ENCODE peak calls at places on chromosomes 2 and 18, in five cellular contexts. D is choroid plexus epithelial cell, L is A549, S is colonic mucosa, R is AG04450. W is an unnamed sample.
A peak's percentile ranks its signal among the peaks of the same experiment; 100 is the strongest.

GRCh38 chr2:240820014-240820606 is at the start of gene KIF1A:
- DNase-seq in D (no peak), L (no peak), S (no peak), R (no peak), W (no peak)

GRCh38 chr2:50196775-50197482 is 835.0 kb downstream of the NRXN1 start:
- DNase-seq in D (no peak), L (no peak), S (no peak), R (no peak), W (no peak)

GRCh38 chr2:216713691-216714411 is 18.5 kb upstream of the IGFBP5 start:
- DNase-seq in D (peak; percentile 90), L (peak; percentile 15), S (no peak), R (peak; percentile 79), W (peak; percentile 88)

GRCh38 chr2:238872026-238872425 is 24.1 kb downstream of the TWIST2 start:
- DNase-seq in D (no peak), L (no peak), S (no peak), R (no peak), W (no peak)

GRCh38 chr2:61353909-61354308 is 117.0 kb downstream of the USP34 start:
- DNase-seq in D (no peak), L (no peak), S (no peak), R (no peak), W (no peak)

GRCh38 chr18:66616523-66616983 is 12.7 kb upstream of the CDH19 start:
- DNase-seq in D (peak; percentile 42), L (no peak), S (peak; percentile 17), R (no peak), W (peak; percentile 35)

GRCh38 chr2:158486150-158486969 is 29.6 kb downstream of the PKP4 start:
- DNase-seq in D (peak; percentile 45), L (no peak), S (no peak), R (no peak), W (no peak)

GRCh38 chr2:214808961-214809750 is at the start of gene BARD1:
- DNase-seq in D (peak; percentile 71), L (peak; percentile 46), S (peak; percentile 81), R (peak; percentile 10), W (peak; percentile 60)

GRCh38 chr2:134220525-134220924 is 33.3 kb upstream of the MGAT5 start:
- DNase-seq in D (no peak), L (no peak), S (no peak), R (no peak), W (no peak)

GRCh38 chr18:26335139-26335933 is 109.1 kb downstream of the TAF4B start:
- DNase-seq in D (peak; percentile 24), L (no peak), S (no peak), R (no peak), W (peak; percentile 19)
- H3K4me3 ChIP-seq in D (no peak overlapping the region), L (no peak overlapping the region), S (no peak overlapping the region), R (no peak overlapping the region), W (no peak overlapping the region)

DNA sequence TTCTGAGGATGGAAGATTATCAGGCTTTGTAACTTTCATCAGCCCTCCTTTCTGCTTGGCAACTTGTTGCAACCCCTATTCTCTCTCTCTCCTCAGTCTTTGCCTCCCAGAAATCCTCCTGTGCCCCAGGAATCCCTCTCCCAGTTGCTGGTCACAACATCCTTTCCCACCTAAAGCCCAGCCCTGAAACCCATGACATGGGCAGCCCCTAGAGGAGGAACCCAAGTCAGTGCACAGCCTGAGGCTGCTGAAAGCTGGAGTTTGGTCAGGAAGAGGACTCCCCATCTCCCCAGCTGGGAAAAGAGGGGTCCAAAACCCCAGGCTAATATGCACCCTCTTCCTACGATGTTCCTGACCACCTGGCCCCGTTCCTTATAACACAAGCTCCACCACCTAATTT is 29.5 kb downstream of the PKDCC start:
- DNase-seq in D (no peak), L (no peak), S (no peak), R (no peak), W (no peak)
- TF ChIP-seq CTCF in D (peak; percentile 49), L (peak; percentile 10), S (no peak), R (no peak), W (peak; percentile 13)

GRCh38 chr2:232767866-232768265 is 8.5 kb downstream of the KCNJ13 start:
- DNase-seq in D (no peak), L (no peak), S (no peak), R (no peak), W (no peak)

GRCh38 chr2:232773815-232774214 is 2.5 kb downstream of the KCNJ13 start:
- DNase-seq in D (no peak), L (no peak), S (no peak), R (no peak), W (no peak)

GRCh38 chr2:232770207-232770606 is 6.2 kb downstream of the KCNJ13 start:
- DNase-seq in D (peak; percentile 7), L (no peak), S (no peak), R (no peak), W (no peak)

GRCh38 chr2:232772540-232772939 is 3.8 kb downstream of the KCNJ13 start:
- DNase-seq in D (no peak), L (no peak), S (no peak), R (no peak), W (no peak)

GRCh38 chr2:232771870-232772269 is 4.5 kb downstream of the KCNJ13 start:
- DNase-seq in D (no peak), L (no peak), S (no peak), R (no peak), W (no peak)
- H3K4me3 ChIP-seq in D (no peak overlapping the region), L (no peak overlapping the region), S (no peak overlapping the region), R (no peak overlapping the region), W (no peak overlapping the region)

GRCh38 chr2:206989306-206989705 is 50.0 kb downstream of the CPO start:
- DNase-seq in D (peak; percentile 49), L (peak; percentile 25), S (peak; percentile 21), R (no peak), W (peak; percentile 32)
- TF ChIP-seq CTCF in D (peak; percentile 84), L (peak; percentile 51), S (peak; percentile 62), R (peak; percentile 62), W (peak; percentile 88)

GRCh38 chr18:61334491-61334850 is 1.2 kb downstream of the CDH20 start:
- DNase-seq in D (no peak), L (no peak), S (no peak), R (no peak), W (peak; percentile 9)

GRCh38 chr18:61334951-61335736 is 1.9 kb downstream of the CDH20 start:
- DNase-seq in D (peak; percentile 12), L (no peak), S (no peak), R (no peak), W (peak; percentile 7)

GRCh38 chr18:61333271-61333745 is at the start of gene CDH20:
- DNase-seq in D (no peak), L (no peak), S (no peak), R (no peak), W (no peak)

GRCh38 chr18:61335737-61336555 is 2.7 kb downstream of the CDH20 start:
- DNase-seq in D (peak; percentile 41), L (no peak), S (no peak), R (no peak), W (no peak)

GRCh38 chr18:61333746-61334490 is 688 bp downstream of the CDH20 start:
- DNase-seq in D (peak; percentile 15), L (no peak), S (no peak), R (no peak), W (peak; percentile 18)
- H3K4me3 ChIP-seq in D (peak overlapping the region; percentile 48), L (no peak overlapping the region), S (peak overlapping the region; percentile 6), R (no peak overlapping the region), W (peak overlapping the region; percentile 43)

GRCh38 chr2:42410732-42411514 is 49.9 kb upstream of the COX7A2L start:
- DNase-seq in D (no peak), L (no peak), S (no peak), R (no peak), W (no peak)
- TF ChIP-seq CTCF in D (no peak), L (no peak), S (no peak), R (no peak), W (no peak)

W was measured in cardiac fibroblast.